ENCODE peak calls at places on chromosomes 16 and 17, in four cellular contexts. R, Y, I and Z are unnamed samples.

GRCh38 chr17:72592242-72592966 is 471.6 kb downstream of the SOX9 start:
- DNase-seq in R (peak; percentile 78), Y (no peak), I (peak; percentile 39), Z (peak; percentile 81)

GRCh38 chr17:49136335-49136734 is 3.8 kb downstream of the B4GALNT2 start:
- DNase-seq in R (no peak), Y (no peak), I (no peak), Z (no peak)

GRCh38 chr16:17343028-17343427 is 127.7 kb downstream of the XYLT1 start:
- DNase-seq in R (no peak), Y (peak; percentile 63), I (no peak), Z (no peak)

GRCh38 chr17:27873211-27873610 is 20.0 kb downstream of the LYRM9 start:
- DNase-seq in R (no peak), Y (no peak), I (no peak), Z (no peak)

GRCh38 chr16:10886739-10887269 is 9.8 kb downstream of the CIITA start:
- DNase-seq in R (no peak), Y (no peak), I (peak; percentile 56), Z (no peak)

GRCh38 chr16:3355589-3355988 is at the start of gene OR2C1:
- DNase-seq in R (no peak), Y (no peak), I (no peak), Z (no peak)

GRCh38 chr16:11138769-11139623 is 117.0 kb downstream of the SOCS1 start:
- DNase-seq in R (peak; percentile 96), Y (no peak), I (no peak), Z (no peak)

GRCh38 chr16:19555938-19556778 is 655 bp downstream of the VPS35L start:
- DNase-seq in R (no peak), Y (peak; percentile 13), I (peak; percentile 85), Z (peak; percentile 81)

GRCh38 chr16:25014500-25015147 is 545 bp downstream of the ARHGAP17 start:
- DNase-seq in R (peak; percentile 59), Y (no peak), I (peak; percentile 56), Z (peak; percentile 50)

GRCh38 chr17:76953926-76954325 is 85.7 kb downstream of the MGAT5B start:
- DNase-seq in R (no peak), Y (no peak), I (no peak), Z (no peak)

GRCh38 chr17:75850928-75851692 is 4.0 kb downstream of the WBP2 start:
- DNase-seq in R (no peak), Y (no peak), I (no peak), Z (no peak)

GRCh38 chr16:57648590-57649442 is 19.3 kb upstream of the ADGRG3 start:
- DNase-seq in R (peak; percentile 83), Y (peak; percentile 52), I (peak; percentile 88), Z (peak; percentile 87)

GRCh38 chr16:80778707-80779106 is 25.7 kb downstream of the CDYL2 start:
- DNase-seq in R (no peak), Y (no peak), I (no peak), Z (no peak)

GRCh38 chr16:89898201-89898967 is 20.3 kb upstream of the MC1R start:
- DNase-seq in R (no peak), Y (no peak), I (no peak), Z (no peak)

GRCh38 chr17:40528692-40529417 is 27.4 kb upstream of the TNS4 start:
- DNase-seq in R (no peak), Y (no peak), I (no peak), Z (no peak)

GRCh38 chr17:82477934-82478333 is 19.4 kb downstream of the NARF start:
- DNase-seq in R (no peak), Y (no peak), I (no peak), Z (no peak)

GRCh38 chr16:16075463-16076399 is 126.3 kb downstream of the ABCC1 start:
- DNase-seq in R (no peak), Y (no peak), I (no peak), Z (no peak)

DNA sequence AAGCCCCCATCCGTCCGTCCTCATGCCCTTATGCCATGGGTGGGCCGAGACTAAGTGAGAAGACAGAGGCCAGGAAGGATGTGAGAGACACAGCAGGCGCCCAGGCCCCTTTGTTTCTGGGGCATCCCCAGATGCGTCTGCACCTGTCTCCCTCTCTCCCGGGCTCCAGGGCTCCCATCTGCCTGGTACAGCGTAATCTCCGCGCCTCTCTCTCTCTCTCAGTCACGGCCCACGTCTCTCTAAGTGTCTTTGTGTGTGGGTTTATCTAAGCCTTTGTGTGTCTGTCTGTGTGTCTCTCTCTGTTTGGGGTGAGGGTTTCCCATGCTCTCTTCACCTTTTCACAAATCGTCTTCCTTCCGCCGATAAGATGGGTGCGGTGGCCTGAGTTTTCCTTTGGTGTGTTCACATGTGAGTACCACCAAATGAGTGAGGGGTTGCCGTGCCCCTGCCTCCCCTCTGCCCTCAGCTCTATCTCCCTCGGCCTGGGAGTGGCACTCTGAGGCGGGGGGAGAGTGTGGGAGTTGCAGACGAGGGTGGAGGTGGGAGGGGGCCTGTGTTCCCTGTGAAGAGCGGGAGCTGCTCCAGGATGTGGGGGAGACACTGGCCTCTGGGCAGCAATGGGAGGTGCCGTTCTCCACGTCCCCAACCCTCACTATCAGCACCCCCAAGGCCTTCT is 25.8 kb upstream of the ABCC3 start:
- DNase-seq in R (no peak), Y (no peak), I (no peak), Z (no peak)
- TF ChIP-seq SP1 in R (no peak), Y (no peak), I (no peak), Z (no peak)

GRCh38 chr17:70654706-70655105 is 485.4 kb downstream of the KCNJ2 start:
- DNase-seq in R (no peak), Y (no peak), I (no peak), Z (no peak)
- TF ChIP-seq MAX in R (no peak), Y (no peak), I (no peak), Z (no peak)

GRCh38 chr16:55949518-55949917 is 74.3 kb upstream of the CES5A start:
- DNase-seq in R (no peak), Y (no peak), I (no peak), Z (no peak)
- TF ChIP-seq ATF2 in R (no peak), Y (no peak), I (no peak), Z (no peak)

DNA sequence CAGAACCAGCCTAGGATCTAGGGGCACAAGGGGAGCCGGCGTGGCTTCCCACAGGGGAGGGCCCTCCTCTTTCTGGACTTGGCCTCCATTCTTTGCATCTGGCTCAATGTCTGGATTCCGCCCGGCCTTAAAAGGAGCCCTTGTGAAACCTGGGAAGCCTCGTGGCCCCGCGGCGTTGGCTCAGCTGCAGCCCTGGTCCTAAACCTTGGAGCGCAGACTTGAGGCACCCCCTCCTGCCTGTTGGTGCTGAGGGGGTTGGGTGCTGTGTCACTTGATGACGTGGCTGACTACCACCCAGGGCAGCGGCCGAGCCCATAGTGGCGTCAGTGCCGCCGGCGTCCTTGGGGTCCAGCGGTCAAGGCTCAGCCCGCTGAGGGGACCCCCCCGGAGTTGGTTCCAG is 4.4 kb downstream of the TRAPPC2L start:
- DNase-seq in R (no peak), Y (no peak), I (no peak), Z (no peak)
- TF ChIP-seq SP1 in R (no peak), Y (no peak), I (no peak), Z (no peak)

DNA sequence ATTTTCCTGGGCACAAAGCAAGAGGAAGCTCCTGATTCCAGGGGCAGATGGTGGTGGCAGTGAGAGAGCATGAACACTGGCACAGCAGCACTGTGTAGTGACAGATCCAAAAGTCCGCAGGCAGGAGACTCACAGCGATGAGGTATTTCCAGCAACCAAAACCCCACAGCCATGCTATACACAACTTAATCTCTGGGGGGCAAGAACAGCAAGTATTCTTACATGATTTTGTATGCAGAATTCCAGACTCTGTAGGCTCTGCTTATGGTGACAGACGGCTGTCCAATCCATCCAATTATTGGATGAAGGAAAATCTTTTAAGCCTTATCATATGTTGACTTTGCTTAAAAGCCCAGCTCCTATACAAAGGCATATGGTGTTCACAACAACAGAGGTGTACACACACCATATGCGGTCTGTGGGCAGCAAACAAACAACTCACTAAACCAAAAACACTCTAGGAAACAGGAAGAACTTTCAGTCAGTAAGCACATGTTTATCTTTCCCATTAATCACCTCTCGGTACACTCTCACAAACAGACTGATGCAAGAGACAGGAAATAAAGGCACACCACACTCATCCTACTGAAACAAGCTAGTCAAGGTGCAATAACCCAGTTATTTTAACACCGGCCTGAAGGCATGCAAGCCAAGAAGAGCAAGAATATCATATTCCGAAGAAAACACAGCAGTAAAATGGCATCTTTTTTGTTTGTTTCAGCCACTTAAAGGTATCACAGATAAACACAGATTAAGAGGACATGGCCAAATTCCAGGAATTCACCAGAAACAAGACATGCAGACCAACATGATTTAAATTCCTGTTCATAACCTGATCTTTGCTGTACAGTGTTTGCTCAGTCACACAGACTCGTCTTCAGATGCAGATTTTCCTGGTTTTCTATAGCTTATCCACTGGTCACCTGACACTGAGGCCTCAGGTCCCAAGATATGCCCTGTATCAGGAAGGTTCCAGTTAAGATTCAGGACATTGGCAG is 47.8 kb downstream of the ERN1 start:
- DNase-seq in R (peak; percentile 93), Y (peak; percentile 72), I (peak; percentile 64), Z (no peak)
- TF ChIP-seq MAX in R (peak; percentile 75), Y (no peak), I (no peak), Z (no peak)

DNA sequence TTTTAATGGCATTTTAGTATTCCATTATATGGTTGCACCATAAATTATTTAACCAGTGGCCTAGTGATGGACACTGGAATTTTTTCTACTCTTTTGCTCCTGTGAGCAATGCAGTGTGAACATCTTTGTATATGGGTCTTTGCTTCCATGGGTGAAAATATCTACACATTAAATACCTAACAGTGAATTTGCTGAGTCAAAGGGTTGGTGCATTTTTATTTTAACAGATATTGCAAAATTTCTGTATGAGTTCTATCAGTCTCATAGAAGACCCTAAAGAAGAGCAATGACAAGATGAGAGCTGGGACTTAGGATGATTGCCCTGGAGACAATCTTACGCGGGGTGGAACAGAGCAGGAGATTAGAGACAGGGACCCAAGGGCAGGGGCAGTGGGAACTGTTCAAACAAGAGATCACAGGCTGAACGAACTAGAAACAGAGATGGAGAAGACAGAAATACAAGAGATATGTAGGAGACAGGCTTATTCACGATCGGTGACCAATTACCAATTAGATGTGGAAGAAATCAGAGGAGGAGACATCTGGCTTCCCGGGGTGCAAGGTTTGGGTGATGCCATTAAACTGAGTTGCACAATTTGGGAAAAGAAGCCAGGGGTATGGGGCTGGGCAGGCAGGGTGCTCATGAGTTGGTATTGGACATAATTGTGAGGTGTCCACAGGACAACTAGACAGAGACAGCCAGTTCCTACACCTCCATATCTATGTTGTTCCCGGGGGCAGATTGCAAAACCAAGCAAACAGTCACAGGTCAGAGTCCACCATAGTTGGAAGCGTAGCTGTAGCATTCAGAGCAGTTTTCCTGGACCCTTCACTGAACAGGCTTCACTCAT is 39.9 kb upstream of the LONP2 start:
- DNase-seq in R (peak; percentile 96), Y (no peak), I (no peak), Z (no peak)
- TF ChIP-seq ATF2 in R (peak; percentile 98), Y (no peak), I (no peak), Z (no peak)

GRCh38 chr16:68733570-68733969 is 3.5 kb upstream of the CDH1 start:
- DNase-seq in R (no peak), Y (no peak), I (no peak), Z (no peak)

GRCh38 chr16:68732741-68733399 is 4.2 kb upstream of the CDH1 start:
- DNase-seq in R (no peak), Y (no peak), I (peak; percentile 49), Z (no peak)

GRCh38 chr16:68734782-68735181 is 2.3 kb upstream of the CDH1 start:
- DNase-seq in R (no peak), Y (no peak), I (no peak), Z (no peak)

GRCh38 chr16:68731569-68732067 is 5.5 kb upstream of the CDH1 start:
- DNase-seq in R (no peak), Y (no peak), I (peak; percentile 56), Z (no peak)

GRCh38 chr16:68732068-68732680 is 4.9 kb upstream of the CDH1 start:
- DNase-seq in R (peak; percentile 62), Y (no peak), I (peak; percentile 91), Z (peak; percentile 58)
- TF ChIP-seq SP1 in R (no peak), Y (no peak), I (peak; percentile 59), Z (no peak)